ENCODE peak calls at places on chromosomes 1 and 21, in four cellular contexts. One of them, this sample, is unnamed.

GRCh38 chr1:4964634-4965345 is 310.4 kb downstream of the AJAP1 start:
- DNase-seq in activated T-cell treated with anti-CD3 and anti-CD28 coated beads, Interleukin-2, amount 50 U/mL, for 72 hours: no peak
- DNase-seq in left ventricle myocardium superior: no peak
- DNase-seq in Calu3: no peak
- DNase-seq in this sample: no peak

GRCh38 chr1:158203693-158204457 is 23.2 kb downstream of the CD1D start:
- DNase-seq in activated T-cell treated with anti-CD3 and anti-CD28 coated beads, Interleukin-2, amount 50 U/mL, for 72 hours: peak
- DNase-seq in left ventricle myocardium superior: no peak
- DNase-seq in Calu3: peak
- DNase-seq in this sample: no peak

GRCh38 chr1:83497563-83497962 is 501.4 kb downstream of the TTLL7 start:
- DNase-seq in activated T-cell treated with anti-CD3 and anti-CD28 coated beads, Interleukin-2, amount 50 U/mL, for 72 hours: no peak
- DNase-seq in left ventricle myocardium superior: no peak
- DNase-seq in Calu3: no peak
- DNase-seq in this sample: no peak

GRCh38 chr1:151811181-151811580 is 6.0 kb upstream of the LINGO4 start:
- DNase-seq in activated T-cell treated with anti-CD3 and anti-CD28 coated beads, Interleukin-2, amount 50 U/mL, for 72 hours: no peak
- DNase-seq in left ventricle myocardium superior: no peak
- DNase-seq in Calu3: no peak
- DNase-seq in this sample: no peak

GRCh38 chr1:211648980-211649934 is 26.2 kb downstream of the NEK2 start:
- DNase-seq in activated T-cell treated with anti-CD3 and anti-CD28 coated beads, Interleukin-2, amount 50 U/mL, for 72 hours: peak
- DNase-seq in left ventricle myocardium superior: peak
- DNase-seq in Calu3: peak
- DNase-seq in this sample: no peak

GRCh38 chr1:15942661-15943514 is 33.0 kb downstream of the ZBTB17 start:
- DNase-seq in activated T-cell treated with anti-CD3 and anti-CD28 coated beads, Interleukin-2, amount 50 U/mL, for 72 hours: no peak
- DNase-seq in left ventricle myocardium superior: no peak
- DNase-seq in Calu3: no peak
- DNase-seq in this sample: peak

GRCh38 chr1:177824508-177824982 is 145.3 kb downstream of the SEC16B start:
- DNase-seq in activated T-cell treated with anti-CD3 and anti-CD28 coated beads, Interleukin-2, amount 50 U/mL, for 72 hours: no peak
- DNase-seq in left ventricle myocardium superior: no peak
- DNase-seq in Calu3: no peak
- DNase-seq in this sample: no peak

GRCh38 chr1:71770121-71770520 is 512.2 kb downstream of the NEGR1 start:
- DNase-seq in activated T-cell treated with anti-CD3 and anti-CD28 coated beads, Interleukin-2, amount 50 U/mL, for 72 hours: no peak
- DNase-seq in left ventricle myocardium superior: no peak
- DNase-seq in Calu3: no peak
- DNase-seq in this sample: no peak

GRCh38 chr1:56374026-56374974 is 205.1 kb downstream of the PLPP3 start:
- DNase-seq in activated T-cell treated with anti-CD3 and anti-CD28 coated beads, Interleukin-2, amount 50 U/mL, for 72 hours: no peak
- DNase-seq in left ventricle myocardium superior: peak
- DNase-seq in Calu3: no peak
- DNase-seq in this sample: no peak

GRCh38 chr1:9008236-9008635 is 18.0 kb downstream of the SLC2A7 start:
- DNase-seq in activated T-cell treated with anti-CD3 and anti-CD28 coated beads, Interleukin-2, amount 50 U/mL, for 72 hours: no peak
- DNase-seq in left ventricle myocardium superior: no peak
- DNase-seq in Calu3: no peak
- DNase-seq in this sample: no peak

GRCh38 chr1:233865902-233866301 is 38.6 kb upstream of the SLC35F3 start:
- DNase-seq in activated T-cell treated with anti-CD3 and anti-CD28 coated beads, Interleukin-2, amount 50 U/mL, for 72 hours: no peak
- DNase-seq in left ventricle myocardium superior: no peak
- DNase-seq in Calu3: no peak
- DNase-seq in this sample: no peak

GRCh38 chr1:68313736-68314594 is 81.6 kb upstream of the WLS start:
- DNase-seq in activated T-cell treated with anti-CD3 and anti-CD28 coated beads, Interleukin-2, amount 50 U/mL, for 72 hours: no peak
- DNase-seq in left ventricle myocardium superior: no peak
- DNase-seq in Calu3: no peak
- DNase-seq in this sample: no peak

GRCh38 chr1:181161170-181161870 is 72.8 kb downstream of the IER5 start:
- DNase-seq in activated T-cell treated with anti-CD3 and anti-CD28 coated beads, Interleukin-2, amount 50 U/mL, for 72 hours: no peak
- DNase-seq in left ventricle myocardium superior: no peak
- DNase-seq in Calu3: no peak
- DNase-seq in this sample: no peak

GRCh38 chr1:36034692-36035091 is 49.2 kb upstream of the TEKT2 start:
- DNase-seq in activated T-cell treated with anti-CD3 and anti-CD28 coated beads, Interleukin-2, amount 50 U/mL, for 72 hours: no peak
- DNase-seq in left ventricle myocardium superior: no peak
- DNase-seq in Calu3: peak
- DNase-seq in this sample: no peak

GRCh38 chr1:104132386-104132973 is 382.8 kb downstream of the AMY1C start:
- DNase-seq in activated T-cell treated with anti-CD3 and anti-CD28 coated beads, Interleukin-2, amount 50 U/mL, for 72 hours: no peak
- DNase-seq in left ventricle myocardium superior: no peak
- DNase-seq in Calu3: peak
- DNase-seq in this sample: no peak

GRCh38 chr1:3884966-3885365 is 15.1 kb downstream of the C1orf174 start:
- DNase-seq in activated T-cell treated with anti-CD3 and anti-CD28 coated beads, Interleukin-2, amount 50 U/mL, for 72 hours: no peak
- DNase-seq in left ventricle myocardium superior: no peak
- DNase-seq in Calu3: no peak
- DNase-seq in this sample: no peak

GRCh38 chr1:212612251-212612961 is 3.8 kb downstream of the ATF3 start:
- DNase-seq in activated T-cell treated with anti-CD3 and anti-CD28 coated beads, Interleukin-2, amount 50 U/mL, for 72 hours: no peak
- DNase-seq in left ventricle myocardium superior: no peak
- DNase-seq in Calu3: no peak
- DNase-seq in this sample: no peak

GRCh38 chr21:38188037-38188436 is 68.8 kb upstream of the KCNJ15 start:
- DNase-seq in activated T-cell treated with anti-CD3 and anti-CD28 coated beads, Interleukin-2, amount 50 U/mL, for 72 hours: no peak
- DNase-seq in left ventricle myocardium superior: no peak
- DNase-seq in Calu3: no peak
- DNase-seq in this sample: no peak

GRCh38 chr21:14273736-14274538 is 58.0 kb downstream of the RBM11 start:
- DNase-seq in activated T-cell treated with anti-CD3 and anti-CD28 coated beads, Interleukin-2, amount 50 U/mL, for 72 hours: no peak
- DNase-seq in left ventricle myocardium superior: peak
- DNase-seq in Calu3: peak
- DNase-seq in this sample: no peak

GRCh38 chr1:246506785-246507639 is at the start of gene SMYD3:
- DNase-seq in activated T-cell treated with anti-CD3 and anti-CD28 coated beads, Interleukin-2, amount 50 U/mL, for 72 hours: peak
- DNase-seq in left ventricle myocardium superior: peak
- DNase-seq in Calu3: peak
- DNase-seq in this sample: no peak

GRCh38 chr1:235601087-235601486 is 48.5 kb downstream of the GNG4 start:
- DNase-seq in activated T-cell treated with anti-CD3 and anti-CD28 coated beads, Interleukin-2, amount 50 U/mL, for 72 hours: no peak
- DNase-seq in left ventricle myocardium superior: no peak
- DNase-seq in Calu3: peak
- DNase-seq in this sample: no peak

GRCh38 chr1:53626576-53626975 is 112.4 kb downstream of the GLIS1 start:
- DNase-seq in activated T-cell treated with anti-CD3 and anti-CD28 coated beads, Interleukin-2, amount 50 U/mL, for 72 hours: no peak
- DNase-seq in left ventricle myocardium superior: no peak
- DNase-seq in Calu3: no peak
- DNase-seq in this sample: no peak

GRCh38 chr1:39398278-39399010 is 93.0 kb upstream of the BMP8A start:
- DNase-seq in activated T-cell treated with anti-CD3 and anti-CD28 coated beads, Interleukin-2, amount 50 U/mL, for 72 hours: peak
- DNase-seq in left ventricle myocardium superior: peak
- DNase-seq in Calu3: peak
- DNase-seq in this sample: peak

GRCh38 chr1:226883630-226884029 is 13.2 kb downstream of the PSEN2 start:
- DNase-seq in activated T-cell treated with anti-CD3 and anti-CD28 coated beads, Interleukin-2, amount 50 U/mL, for 72 hours: no peak
- DNase-seq in left ventricle myocardium superior: no peak
- DNase-seq in Calu3: no peak
- DNase-seq in this sample: no peak

GRCh38 chr21:33828083-33828482 is 87.5 kb downstream of the ATP5PO start:
- DNase-seq in activated T-cell treated with anti-CD3 and anti-CD28 coated beads, Interleukin-2, amount 50 U/mL, for 72 hours: no peak
- DNase-seq in left ventricle myocardium superior: peak
- DNase-seq in Calu3: no peak
- DNase-seq in this sample: no peak

GRCh38 chr1:31570906-31571305 is 5.4 kb upstream of the TINAGL1 start:
- DNase-seq in activated T-cell treated with anti-CD3 and anti-CD28 coated beads, Interleukin-2, amount 50 U/mL, for 72 hours: no peak
- DNase-seq in left ventricle myocardium superior: no peak
- DNase-seq in Calu3: no peak
- DNase-seq in this sample: no peak

GRCh38 chr21:39680216-39680615 is 64.8 kb upstream of the IGSF5 start:
- DNase-seq in activated T-cell treated with anti-CD3 and anti-CD28 coated beads, Interleukin-2, amount 50 U/mL, for 72 hours: no peak
- DNase-seq in left ventricle myocardium superior: no peak
- DNase-seq in Calu3: no peak
- DNase-seq in this sample: no peak

GRCh38 chr1:10911274-10912166 is 100.9 kb upstream of the TARDBP start:
- DNase-seq in activated T-cell treated with anti-CD3 and anti-CD28 coated beads, Interleukin-2, amount 50 U/mL, for 72 hours: no peak
- DNase-seq in left ventricle myocardium superior: no peak
- DNase-seq in Calu3: no peak
- DNase-seq in this sample: no peak

GRCh38 chr1:145927073-145927886 is at the start of gene RBM8A:
- DNase-seq in activated T-cell treated with anti-CD3 and anti-CD28 coated beads, Interleukin-2, amount 50 U/mL, for 72 hours: peak
- DNase-seq in left ventricle myocardium superior: peak
- DNase-seq in Calu3: peak
- DNase-seq in this sample: peak